ENCODE peak calls at places on chromosome 6, in four cellular contexts. Q, I, O and G are unnamed samples.

GRCh38 chr6:37705239-37706051 is 7.8 kb upstream of the MDGA1 start:
- DNase-seq in O (peak), Q (peak), I (peak), G (peak)

GRCh38 chr6:103893082-103893481 is 966.6 kb downstream of the HACE1 start:
- DNase-seq in Q (no peak), O (no peak), I (peak), G (no peak)

GRCh38 chr6:54084234-54084633 is 27.0 kb upstream of the MLIP start:
- DNase-seq in Q (no peak), I (no peak), O (no peak), G (no peak)

GRCh38 chr6:98844244-98845161 is 10.1 kb downstream of the POU3F2 start:
- DNase-seq in I (peak), O (no peak), Q (no peak), G (no peak)

GRCh38 chr6:107801195-107801594 is 22.9 kb downstream of the SCML4 start:
- DNase-seq in O (no peak), I (no peak), Q (no peak), G (no peak)

GRCh38 chr6:155895641-155896040 is 440.0 kb upstream of the NOX3 start:
- DNase-seq in Q (no peak), O (no peak), I (no peak), G (no peak)

GRCh38 chr6:137860394-137861005 is 6.6 kb upstream of the TNFAIP3 start:
- DNase-seq in I (no peak), Q (no peak), O (no peak), G (no peak)

GRCh38 chr6:135962731-135963130 is 111.2 kb downstream of the PDE7B start:
- DNase-seq in Q (no peak), I (no peak), O (no peak), G (peak)

GRCh38 chr6:55782275-55782674 is 93.1 kb downstream of the BMP5 start:
- DNase-seq in I (no peak), Q (no peak), O (no peak), G (no peak)

GRCh38 chr6:89859744-89860143 is 30.1 kb downstream of the CASP8AP2 start:
- DNase-seq in I (no peak), O (no peak), Q (no peak), G (no peak)

GRCh38 chr6:78253618-78254017 is 600.8 kb downstream of the MEI4 start:
- DNase-seq in I (no peak), Q (no peak), O (no peak), G (no peak)

GRCh38 chr6:132369526-132369925 is 31.7 kb downstream of the MOXD1 start:
- DNase-seq in O (no peak), I (no peak), Q (no peak), G (peak)

GRCh38 chr6:85756982-85757381 is 114.3 kb upstream of the SYNCRIP start:
- DNase-seq in Q (peak), O (no peak), I (peak), G (peak)

GRCh38 chr6:36618366-36619355 is 24.5 kb downstream of the SRSF3 start:
- DNase-seq in Q (no peak), O (no peak), I (no peak), G (no peak)

GRCh38 chr6:11139051-11139960 is 27.8 kb upstream of the ERVFRD-1 start:
- DNase-seq in Q (no peak), O (no peak), I (no peak), G (peak)

GRCh38 chr6:107629545-107630147 is 139.7 kb downstream of the SOBP start:
- DNase-seq in I (peak), O (no peak), Q (no peak), G (peak)

GRCh38 chr6:49668083-49668511 is 31.5 kb upstream of the RHAG start:
- DNase-seq in I (no peak), O (no peak), Q (no peak), G (no peak)

GRCh38 chr6:34876451-34876850 is 11.4 kb downstream of the TAF11 start:
- DNase-seq in O (no peak), I (no peak), Q (no peak), G (no peak)

GRCh38 chr6:2526766-2527165 is 224.0 kb downstream of the MYLK4 start:
- DNase-seq in Q (no peak), O (no peak), I (no peak), G (no peak)

GRCh38 chr6:2528156-2528555 is 222.6 kb downstream of the MYLK4 start:
- DNase-seq in O (no peak), I (no peak), Q (no peak), G (no peak)

GRCh38 chr6:2523061-2523460 is 227.7 kb downstream of the MYLK4 start:
- DNase-seq in O (no peak), Q (no peak), I (no peak), G (no peak)

GRCh38 chr6:2522521-2522920 is 228.2 kb downstream of the MYLK4 start:
- DNase-seq in I (no peak), Q (no peak), O (no peak), G (peak)

GRCh38 chr6:2524090-2524489 is 226.6 kb downstream of the MYLK4 start:
- DNase-seq in I (no peak), O (no peak), Q (no peak), G (no peak)
- TF ChIP-seq RCOR1 in I (no peak), O (no peak), Q (no peak), G (no peak)

GRCh38 chr6:118810420-118811027 is 83.4 kb upstream of the ASF1A start:
- DNase-seq in Q (no peak), I (no peak), O (no peak), G (no peak)
- TF ChIP-seq RCOR1 in Q (no peak), I (no peak), O (no peak), G (no peak)

DNA sequence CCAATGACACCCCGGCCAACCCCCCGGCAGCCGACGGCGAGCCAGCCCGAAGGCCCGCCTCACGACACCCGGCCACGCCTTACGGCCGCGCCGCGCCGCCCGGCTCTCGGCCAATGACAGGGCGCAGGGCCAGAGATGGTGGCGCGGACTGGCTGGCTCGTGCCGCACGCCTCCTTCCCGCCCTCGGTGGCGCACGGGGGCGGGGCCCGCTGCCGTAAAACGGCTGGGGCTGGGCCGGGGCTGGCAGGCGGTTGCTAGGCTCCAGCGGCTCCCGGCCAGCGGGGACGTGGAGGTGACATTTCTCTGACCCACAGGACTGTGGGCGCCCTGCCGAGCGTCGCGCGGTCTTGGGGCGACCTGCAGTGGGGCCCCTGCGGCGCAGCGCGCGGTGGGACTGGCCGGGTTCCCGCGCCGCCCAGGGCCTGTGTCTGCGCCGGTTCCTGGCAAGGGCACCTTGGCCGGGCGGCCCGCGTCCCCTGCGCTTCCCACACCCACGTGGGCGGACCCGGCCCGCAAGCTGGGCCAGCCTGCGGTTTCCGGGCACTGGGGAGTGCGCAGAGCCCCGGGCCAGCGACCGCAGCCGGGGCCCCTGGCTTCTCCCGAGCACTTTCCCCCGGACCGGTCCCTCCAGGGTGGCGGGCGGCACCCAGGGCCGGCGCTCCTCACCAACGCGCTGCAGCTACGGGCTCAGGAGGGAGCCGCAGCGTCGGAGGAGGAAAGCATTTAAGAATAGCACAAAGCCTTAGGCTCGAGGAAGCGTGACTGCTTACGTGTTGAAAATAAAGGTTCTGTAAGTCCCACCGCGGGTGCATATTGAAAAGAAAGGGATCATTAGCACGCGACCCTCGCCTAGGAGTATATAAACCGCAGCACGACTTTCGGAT is at the start of gene MPC1:
- DNase-seq in O (peak), Q (peak), I (peak), G (peak)
- TF ChIP-seq RCOR1 in O (peak), Q (no peak), I (no peak), G (no peak)

GRCh38 chr6:143513410-143513809 is 1.9 kb upstream of the FUCA2 start:
- DNase-seq in I (peak), O (peak), Q (no peak), G (no peak)
- TF ChIP-seq RCOR1 in I (no peak), O (peak), Q (no peak), G (no peak)

GRCh38 chr6:42974919-42975505 is 4.0 kb downstream of the PEX6 start:
- DNase-seq in I (no peak), Q (no peak), O (no peak), G (no peak)
- TF ChIP-seq RCOR1 in I (no peak), Q (no peak), O (no peak), G (no peak)

GRCh38 chr6:19697744-19698290 is 139.4 kb upstream of the ID4 start:
- DNase-seq in Q (no peak), O (no peak), I (no peak), G (peak)
- TF ChIP-seq RCOR1 in Q (no peak), O (no peak), I (no peak), G (no peak)

DNA sequence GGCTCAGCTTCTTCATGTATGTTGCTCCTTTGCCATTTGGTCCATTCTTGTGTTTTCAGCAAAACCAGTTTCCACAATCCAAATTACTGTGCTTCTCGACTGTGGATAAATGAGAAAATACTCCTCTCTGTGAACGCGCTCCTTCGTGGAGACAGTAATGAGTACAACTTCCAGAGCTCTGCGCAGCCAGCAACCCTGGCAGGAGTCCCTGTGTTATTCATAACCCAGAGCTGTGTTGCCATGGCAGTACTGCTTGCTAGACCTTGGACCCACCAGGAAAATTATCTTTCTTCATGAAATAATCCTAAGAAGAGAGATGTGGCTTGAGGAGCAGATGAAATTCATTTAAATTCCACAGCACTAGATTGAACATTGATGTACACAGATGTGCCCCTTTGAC is 73.7 kb downstream of the SLC22A3 start:
- DNase-seq in O (no peak), I (no peak), Q (no peak), G (no peak)
- TF ChIP-seq RCOR1 in O (no peak), I (no peak), Q (no peak), G (no peak)

GRCh38 chr6:8017276-8017701 is 46.9 kb downstream of the BLOC1S5 start:
- DNase-seq in I (no peak), O (no peak), Q (no peak), G (no peak)
- TF ChIP-seq RCOR1 in I (no peak), O (no peak), Q (no peak), G (no peak)

DNA sequence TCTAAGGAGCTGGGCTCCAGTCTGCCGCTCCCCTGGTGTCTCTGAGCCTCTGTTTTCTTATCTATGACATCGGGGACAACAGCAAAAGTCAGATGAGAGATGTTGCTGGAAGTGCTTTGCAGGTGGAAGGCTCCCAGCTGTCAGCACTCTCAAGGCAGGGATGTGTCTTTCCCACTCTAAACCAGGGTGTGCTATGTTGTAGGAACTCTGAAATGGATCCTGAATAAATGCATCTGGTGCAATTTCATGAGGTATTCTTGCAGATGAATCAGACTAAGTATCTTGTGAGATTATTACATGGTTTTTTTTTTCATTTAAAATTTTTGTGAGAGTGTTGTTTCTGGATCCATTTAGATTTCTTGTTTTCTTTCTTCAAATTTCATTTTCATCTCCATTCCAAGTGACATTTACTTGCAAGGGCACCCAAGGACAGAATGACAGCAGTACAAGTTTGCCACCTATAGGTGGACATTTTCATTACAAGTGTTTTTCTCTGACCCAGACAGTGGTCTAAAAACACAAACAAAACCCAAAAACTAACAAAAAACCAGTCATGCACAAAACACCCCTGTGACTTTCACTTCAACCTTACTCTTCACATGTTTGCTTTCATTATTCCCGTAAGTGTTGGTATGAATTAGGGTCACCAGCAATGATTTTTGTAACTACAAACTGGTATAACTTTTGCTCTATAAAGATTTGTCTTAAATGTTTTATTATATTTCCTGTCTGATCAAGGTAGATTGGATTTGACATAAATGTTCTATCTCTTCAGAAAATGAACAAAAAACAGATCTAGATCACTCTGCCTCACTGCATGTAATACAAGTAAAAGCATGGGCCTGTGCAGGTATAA is 14.7 kb upstream of the SIM1 start:
- DNase-seq in O (peak), Q (no peak), I (no peak), G (peak)
- TF ChIP-seq RCOR1 in O (no peak), Q (no peak), I (no peak), G (no peak)